ENCODE peak calls at places on chromosomes 6 and 20, in eight cellular contexts. One of them, this sample, is unnamed. For H3K27me3 and H3K36me3, the result is how much of the 10 kb centered on the place peaks cover.

GRCh38 chr6:148747493-148748160 is 797 bp downstream of the UST start:
- DNase-seq in transverse colon: peak
- DNase-seq in psoas muscle: peak
- DNase-seq in testis: peak
- DNase-seq in brain microvascular endothelial cell: peak
- DNase-seq in IMR-90: peak
- DNase-seq in cardiac muscle cell: peak
- DNase-seq in body of pancreas: peak
- DNase-seq in this sample: peak

GRCh38 chr6:41331401-41332150 is 3.8 kb upstream of the NCR2 start:
- DNase-seq in transverse colon: no peak
- DNase-seq in psoas muscle: no peak
- DNase-seq in testis: no peak
- DNase-seq in brain microvascular endothelial cell: no peak
- DNase-seq in IMR-90: no peak
- DNase-seq in cardiac muscle cell: peak
- DNase-seq in body of pancreas: no peak
- DNase-seq in this sample: no peak

GRCh38 chr20:58708246-58708931 is 15.8 kb downstream of the NPEPL1 start:
- DNase-seq in transverse colon: peak
- DNase-seq in psoas muscle: peak
- DNase-seq in testis: peak
- DNase-seq in brain microvascular endothelial cell: no peak
- DNase-seq in IMR-90: no peak
- DNase-seq in cardiac muscle cell: no peak
- DNase-seq in body of pancreas: peak
- DNase-seq in this sample: peak

GRCh38 chr6:84771732-84772131 is 7.3 kb upstream of the TBX18 start:
- DNase-seq in transverse colon: no peak
- DNase-seq in psoas muscle: no peak
- DNase-seq in testis: no peak
- DNase-seq in brain microvascular endothelial cell: no peak
- DNase-seq in IMR-90: no peak
- DNase-seq in cardiac muscle cell: no peak
- DNase-seq in body of pancreas: no peak
- DNase-seq in this sample: peak

GRCh38 chr6:146948790-146949342 is 255.4 kb upstream of the STXBP5 start:
- DNase-seq in transverse colon: no peak
- DNase-seq in psoas muscle: no peak
- DNase-seq in testis: no peak
- DNase-seq in brain microvascular endothelial cell: no peak
- DNase-seq in IMR-90: no peak
- DNase-seq in cardiac muscle cell: no peak
- DNase-seq in body of pancreas: no peak
- DNase-seq in this sample: no peak

GRCh38 chr20:32626859-32627636 is 41.9 kb upstream of the NOL4L start:
- DNase-seq in transverse colon: peak
- DNase-seq in psoas muscle: no peak
- DNase-seq in testis: no peak
- DNase-seq in brain microvascular endothelial cell: no peak
- DNase-seq in IMR-90: no peak
- DNase-seq in cardiac muscle cell: no peak
- DNase-seq in body of pancreas: peak
- DNase-seq in this sample: peak

GRCh38 chr20:57811373-57812020 is 101.7 kb upstream of the PMEPA1 start:
- DNase-seq in transverse colon: no peak
- DNase-seq in psoas muscle: no peak
- DNase-seq in testis: no peak
- DNase-seq in brain microvascular endothelial cell: no peak
- DNase-seq in IMR-90: no peak
- DNase-seq in cardiac muscle cell: peak
- DNase-seq in body of pancreas: peak
- DNase-seq in this sample: peak

GRCh38 chr6:501891-502601 is 110.5 kb downstream of the IRF4 start:
- DNase-seq in transverse colon: peak
- DNase-seq in psoas muscle: no peak
- DNase-seq in testis: no peak
- DNase-seq in brain microvascular endothelial cell: no peak
- DNase-seq in IMR-90: no peak
- DNase-seq in cardiac muscle cell: no peak
- DNase-seq in body of pancreas: no peak
- DNase-seq in this sample: peak

GRCh38 chr6:72757926-72758325 is 136.1 kb downstream of the KCNQ5 start:
- DNase-seq in transverse colon: no peak
- DNase-seq in psoas muscle: no peak
- DNase-seq in testis: no peak
- DNase-seq in brain microvascular endothelial cell: no peak
- DNase-seq in IMR-90: no peak
- DNase-seq in cardiac muscle cell: no peak
- DNase-seq in body of pancreas: no peak
- DNase-seq in this sample: no peak

GRCh38 chr20:22511943-22512910 is 72.1 kb downstream of the FOXA2 start:
- DNase-seq in transverse colon: peak
- DNase-seq in psoas muscle: no peak
- DNase-seq in testis: no peak
- DNase-seq in brain microvascular endothelial cell: no peak
- DNase-seq in IMR-90: no peak
- DNase-seq in cardiac muscle cell: peak
- DNase-seq in body of pancreas: peak
- DNase-seq in this sample: peak

GRCh38 chr6:104955927-104956662 is 812 bp upstream of the LIN28B start:
- DNase-seq in transverse colon: no peak
- DNase-seq in psoas muscle: no peak
- DNase-seq in testis: no peak
- DNase-seq in brain microvascular endothelial cell: no peak
- DNase-seq in IMR-90: no peak
- DNase-seq in cardiac muscle cell: peak
- DNase-seq in body of pancreas: no peak
- DNase-seq in this sample: peak

DNA sequence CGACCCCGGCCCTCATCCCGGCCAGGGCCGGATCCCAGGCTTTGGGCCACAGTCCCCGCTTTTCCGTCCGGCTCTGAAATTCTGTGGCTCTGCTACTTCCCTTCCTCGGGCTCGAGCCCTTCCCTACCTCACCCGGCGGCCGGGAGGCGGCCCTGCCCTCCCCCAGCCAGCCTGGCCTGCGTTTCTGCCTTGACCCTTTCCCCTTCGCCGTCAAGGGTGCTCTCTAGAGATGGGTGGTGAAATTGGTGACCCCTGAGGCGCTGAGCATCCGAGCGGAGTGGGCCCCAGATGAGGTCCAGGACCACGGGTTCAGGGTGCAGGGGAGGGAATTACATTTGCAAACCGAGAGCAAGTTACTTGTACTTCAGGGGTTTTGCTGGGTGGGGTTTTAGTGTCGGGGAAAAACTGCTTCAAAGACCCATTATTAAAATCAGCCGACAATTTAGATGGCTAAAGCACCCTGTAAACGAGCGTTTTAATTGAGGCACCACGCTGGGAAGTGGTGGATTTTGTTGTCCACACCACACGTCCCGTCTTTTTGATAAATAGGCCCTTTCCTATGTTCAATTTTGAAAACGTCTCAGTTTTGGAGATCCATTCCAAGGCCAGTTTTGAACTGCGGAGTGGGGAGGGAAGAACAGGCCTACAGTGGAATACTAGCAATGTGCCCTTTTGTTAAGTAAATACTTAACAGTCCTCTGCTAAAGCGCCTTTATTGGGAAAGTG is 9.9 kb downstream of the TFAP2A start:
- DNase-seq in transverse colon: no peak
- DNase-seq in psoas muscle: no peak
- DNase-seq in testis: no peak
- DNase-seq in brain microvascular endothelial cell: no peak
- DNase-seq in IMR-90: no peak
- DNase-seq in cardiac muscle cell: no peak
- DNase-seq in body of pancreas: no peak
- DNase-seq in this sample: peak
- H3K27me3 ChIP-seq in transverse colon: half or more
- H3K27me3 ChIP-seq in psoas muscle: half or more
- H3K27me3 ChIP-seq in testis: under half
- H3K27me3 ChIP-seq in brain microvascular endothelial cell: under half
- H3K27me3 ChIP-seq in IMR-90: under half
- H3K27me3 ChIP-seq in cardiac muscle cell: half or more
- H3K27me3 ChIP-seq in body of pancreas: under half
- H3K27me3 ChIP-seq in this sample: half or more

GRCh38 chr6:71499667-71500066 is 211.1 kb downstream of the OGFRL1 start:
- DNase-seq in transverse colon: no peak
- DNase-seq in psoas muscle: no peak
- DNase-seq in testis: no peak
- DNase-seq in brain microvascular endothelial cell: no peak
- DNase-seq in IMR-90: no peak
- DNase-seq in cardiac muscle cell: no peak
- DNase-seq in body of pancreas: no peak
- DNase-seq in this sample: no peak

GRCh38 chr6:71491844-71492243 is 203.2 kb downstream of the OGFRL1 start:
- DNase-seq in transverse colon: no peak
- DNase-seq in psoas muscle: no peak
- DNase-seq in testis: no peak
- DNase-seq in brain microvascular endothelial cell: no peak
- DNase-seq in IMR-90: no peak
- DNase-seq in cardiac muscle cell: no peak
- DNase-seq in body of pancreas: no peak
- DNase-seq in this sample: no peak

GRCh38 chr6:71498643-71499042 is 210.0 kb downstream of the OGFRL1 start:
- DNase-seq in transverse colon: no peak
- DNase-seq in psoas muscle: no peak
- DNase-seq in testis: no peak
- DNase-seq in brain microvascular endothelial cell: no peak
- DNase-seq in IMR-90: no peak
- DNase-seq in cardiac muscle cell: no peak
- DNase-seq in body of pancreas: no peak
- DNase-seq in this sample: no peak

GRCh38 chr6:71492668-71493067 is 204.1 kb downstream of the OGFRL1 start:
- DNase-seq in transverse colon: no peak
- DNase-seq in psoas muscle: no peak
- DNase-seq in testis: no peak
- DNase-seq in brain microvascular endothelial cell: no peak
- DNase-seq in IMR-90: no peak
- DNase-seq in cardiac muscle cell: no peak
- DNase-seq in body of pancreas: no peak
- DNase-seq in this sample: no peak

GRCh38 chr6:71496018-71496800 is 207.6 kb downstream of the OGFRL1 start:
- DNase-seq in transverse colon: peak
- DNase-seq in psoas muscle: no peak
- DNase-seq in testis: no peak
- DNase-seq in brain microvascular endothelial cell: peak
- DNase-seq in IMR-90: peak
- DNase-seq in cardiac muscle cell: no peak
- DNase-seq in body of pancreas: no peak
- DNase-seq in this sample: no peak
- H3K4me3 ChIP-seq in transverse colon: peak
- H3K4me3 ChIP-seq in psoas muscle: peak
- H3K4me3 ChIP-seq in testis: no peak
- H3K4me3 ChIP-seq in brain microvascular endothelial cell: peak
- H3K4me3 ChIP-seq in IMR-90: peak
- H3K4me3 ChIP-seq in cardiac muscle cell: no peak
- H3K4me3 ChIP-seq in body of pancreas: no peak
- H3K4me3 ChIP-seq in this sample: no peak

DNA sequence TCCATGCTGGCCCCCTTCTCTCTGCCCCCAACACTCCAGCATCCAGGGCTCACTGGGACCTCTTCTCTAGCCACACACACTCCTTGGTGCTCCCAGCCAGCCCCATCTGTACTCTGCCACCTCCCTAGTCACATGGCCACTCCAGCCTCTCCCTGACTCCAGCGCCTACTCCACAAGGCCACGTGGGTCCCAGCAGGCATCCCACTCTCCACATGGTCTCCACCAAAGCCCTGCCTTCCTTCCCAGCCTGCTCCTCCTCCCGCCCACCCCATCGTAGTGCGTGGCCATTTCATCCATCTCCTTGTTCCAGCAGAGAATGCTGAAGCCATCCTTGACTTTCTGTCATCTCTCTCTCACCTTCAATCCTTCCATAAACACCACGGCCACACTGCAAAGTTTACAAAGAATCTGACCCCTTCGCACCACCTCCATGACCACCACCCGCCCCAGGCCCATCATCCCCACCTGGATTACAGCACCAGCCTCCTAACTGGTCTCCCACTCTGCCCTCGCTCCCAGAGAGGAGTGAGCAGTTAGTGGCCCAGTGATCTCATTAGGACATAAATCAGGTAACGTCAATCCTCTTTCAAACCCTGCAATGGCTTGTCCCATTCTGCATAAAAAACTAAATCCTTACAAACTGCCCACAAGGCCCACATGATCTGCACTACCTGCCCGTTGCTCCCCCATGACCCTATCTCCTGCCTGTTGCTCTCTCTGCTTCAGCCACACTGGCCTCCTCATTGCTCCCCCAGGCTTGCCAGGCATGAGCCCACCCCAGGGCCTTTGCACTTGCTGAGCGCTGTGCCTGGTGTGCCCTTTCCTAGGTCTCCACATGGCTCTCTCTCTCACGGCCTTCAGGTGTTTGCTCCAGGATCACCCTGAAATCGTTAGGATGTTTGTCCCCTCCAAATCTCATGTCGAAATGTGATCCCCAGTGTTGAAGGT is 96.2 kb downstream of the GRM4 start:
- DNase-seq in transverse colon: no peak
- DNase-seq in psoas muscle: no peak
- DNase-seq in testis: no peak
- DNase-seq in brain microvascular endothelial cell: no peak
- DNase-seq in IMR-90: no peak
- DNase-seq in cardiac muscle cell: no peak
- DNase-seq in body of pancreas: no peak
- DNase-seq in this sample: no peak
- H3K36me3 ChIP-seq in transverse colon: under half
- H3K36me3 ChIP-seq in psoas muscle: under half
- H3K36me3 ChIP-seq in testis: under half
- H3K36me3 ChIP-seq in brain microvascular endothelial cell: under half
- H3K36me3 ChIP-seq in IMR-90: under half
- H3K36me3 ChIP-seq in cardiac muscle cell: under half
- H3K36me3 ChIP-seq in body of pancreas: under half
- H3K36me3 ChIP-seq in this sample: under half

GRCh38 chr20:63466861-63467260 is 5.6 kb downstream of the KCNQ2 start:
- DNase-seq in transverse colon: no peak
- DNase-seq in psoas muscle: no peak
- DNase-seq in testis: no peak
- DNase-seq in brain microvascular endothelial cell: no peak
- DNase-seq in IMR-90: no peak
- DNase-seq in cardiac muscle cell: no peak
- DNase-seq in body of pancreas: no peak
- DNase-seq in this sample: no peak
- H3K27me3 ChIP-seq in transverse colon: half or more
- H3K27me3 ChIP-seq in psoas muscle: half or more
- H3K27me3 ChIP-seq in testis: under half
- H3K27me3 ChIP-seq in brain microvascular endothelial cell: under half
- H3K27me3 ChIP-seq in IMR-90: half or more
- H3K27me3 ChIP-seq in cardiac muscle cell: under half
- H3K27me3 ChIP-seq in body of pancreas: under half
- H3K27me3 ChIP-seq in this sample: under half

This sample was measured in H7.